ENCODE peak calls at places on chromosomes 16 and 17, in six cellular contexts. X is activated T-helper 1 cell treated with anti-CD3 and anti-CD28 coated beads, Interleukin-2, amount 50 U/mL, for 16 hours; N is A549; M is activated effector memory CD4-positive, alpha-beta T cell treated with Interleukin-2 at 50 U/mL for 16 hours; J is mesothelial cell of epicardium; L is naive B cell. P is an unnamed sample.

GRCh38 chr16:21971856-21972255 is 18.7 kb downstream of the UQCRC2 start:
- DNase-seq in L (no peak), J (no peak), N (no peak), X (no peak), M (no peak), P (no peak)

GRCh38 chr16:22323998-22324786 is 27.0 kb downstream of the POLR3E start:
- DNase-seq in M (no peak), N (no peak), X (no peak), L (no peak), J (no peak), P (no peak)

GRCh38 chr16:20923876-20924275 is 23.3 kb downstream of the LYRM1 start:
- DNase-seq in N (no peak), X (no peak), L (no peak), J (no peak), M (no peak), P (no peak)

GRCh38 chr17:8056232-8056975 is 17.5 kb downstream of the ALOX15B start:
- DNase-seq in X (no peak), J (no peak), L (peak), M (no peak), N (no peak), P (peak)

GRCh38 chr17:49315551-49315951 is 46.5 kb downstream of the ZNF652 start:
- DNase-seq in X (peak), L (peak), N (peak), M (peak), J (no peak), P (peak)

GRCh38 chr16:31453255-31454204 is 5.8 kb upstream of the ARMC5 start:
- DNase-seq in L (no peak), J (no peak), X (no peak), N (peak), M (no peak), P (no peak)

GRCh38 chr16:19524356-19524865 is 669 bp downstream of the CCP110 start:
- DNase-seq in L (peak), X (no peak), M (no peak), N (no peak), J (no peak), P (peak)

GRCh38 chr16:64751906-64752305 is 370.0 kb downstream of the CDH11 start:
- DNase-seq in M (no peak), X (no peak), N (no peak), J (no peak), L (no peak), P (no peak)

GRCh38 chr17:4375039-4375748 is 8.7 kb upstream of the UBE2G1 start:
- DNase-seq in J (no peak), X (no peak), L (peak), N (no peak), M (no peak), P (peak)

GRCh38 chr16:17358350-17358749 is 112.4 kb downstream of the XYLT1 start:
- DNase-seq in M (no peak), N (no peak), X (no peak), L (no peak), J (no peak), P (no peak)

GRCh38 chr16:22278841-22279240 is 18.4 kb upstream of the POLR3E start:
- DNase-seq in X (no peak), L (no peak), N (no peak), J (no peak), M (no peak), P (no peak)

GRCh38 chr16:29775742-29776408 is 2.2 kb upstream of the ZG16 start:
- DNase-seq in L (no peak), N (no peak), M (no peak), J (no peak), X (no peak), P (no peak)

GRCh38 chr17:51336112-51336822 is 75.9 kb downstream of the UTP18 start:
- DNase-seq in J (no peak), N (no peak), L (no peak), X (no peak), M (no peak), P (no peak)